ENCODE peak calls at places on chromosomes 4 and X, in six cellular contexts. H is fibroblast of the aortic adventitia, W is neuronal stem cell, E is astrocyte of the spinal cord, P is lower lobe of right lung, U is Karpas-422. V is an unnamed sample.

GRCh38 chr4:140042634-140043033 is 111.3 kb downstream of the MAML3 start:
- DNase-seq in E (no peak), U (no peak), H (no peak), P (no peak), W (no peak), V (no peak)

GRCh38 chrX:102077426-102077825 is 48.1 kb upstream of the TCEAL2 start:
- DNase-seq in U (no peak), H (no peak), W (no peak), E (no peak), P (no peak), V (no peak)

GRCh38 chr4:159719531-159719930 is 616.7 kb downstream of the RAPGEF2 start:
- DNase-seq in E (peak; percentile 16), W (no peak), H (no peak), U (no peak), P (no peak), V (no peak)

GRCh38 chr4:109826719-109827118 is 1.1 kb upstream of the RRH start:
- DNase-seq in U (peak; percentile 75), W (no peak), E (peak; percentile 39), P (no peak), H (peak; percentile 53), V (no peak)

GRCh38 chrX:46404774-46405173 is 140.4 kb downstream of the ZNF674 start:
- DNase-seq in U (no peak), H (no peak), P (no peak), W (no peak), E (no peak), V (no peak)

GRCh38 chrX:132861076-132861475 is 97.4 kb downstream of the HS6ST2 start:
- DNase-seq in P (no peak), W (no peak), E (no peak), H (no peak), U (no peak), V (no peak)

GRCh38 chrX:110691446-110691845 is 104.2 kb downstream of the CHRDL1 start:
- DNase-seq in U (no peak), E (peak; percentile 12), H (peak; percentile 9), P (no peak), W (no peak), V (peak; percentile 4)

GRCh38 chr4:19971829-19972228 is 279.9 kb upstream of the SLIT2 start:
- DNase-seq in H (peak; percentile 25), E (peak; percentile 26), U (no peak), W (no peak), P (no peak), V (no peak)

GRCh38 chrX:12372111-12372510 is 233.8 kb downstream of the FRMPD4 start:
- DNase-seq in E (no peak), U (no peak), H (peak; percentile 80), P (no peak), W (no peak), V (peak; percentile 24)

GRCh38 chrX:45778621-45779020 is 577.9 kb upstream of the DIPK2B start:
- DNase-seq in E (no peak), W (no peak), H (no peak), U (no peak), P (no peak), V (no peak)

GRCh38 chr4:156329779-156330178 is 376.1 kb upstream of the CTSO start:
- DNase-seq in W (no peak), P (no peak), H (no peak), E (no peak), U (no peak), V (no peak)

GRCh38 chr4:151114986-151115385 is 15.6 kb downstream of the RPS3A start:
- DNase-seq in U (no peak), P (no peak), W (no peak), E (peak; percentile 17), H (peak; percentile 43), V (no peak)

GRCh38 chr4:146916479-146917076 is 29.1 kb downstream of the TTC29 start:
- DNase-seq in E (peak; percentile 56), P (no peak), H (peak; percentile 72), W (peak; percentile 20), U (peak; percentile 81), V (no peak)

GRCh38 chrX:107629533-107629909 is 1.2 kb downstream of the PRPS1 start:
- DNase-seq in H (peak; percentile 41), W (no peak), P (no peak), E (peak; percentile 27), U (peak; percentile 50), V (no peak)

GRCh38 chr4:75306496-75306895 is 207.7 kb downstream of the RCHY1 start:
- DNase-seq in H (no peak), U (no peak), P (no peak), W (no peak), E (no peak), V (no peak)

GRCh38 chr4:75302648-75303047 is 211.6 kb downstream of the RCHY1 start:
- DNase-seq in W (no peak), U (peak; percentile 56), P (no peak), E (no peak), H (no peak), V (no peak)

DNA sequence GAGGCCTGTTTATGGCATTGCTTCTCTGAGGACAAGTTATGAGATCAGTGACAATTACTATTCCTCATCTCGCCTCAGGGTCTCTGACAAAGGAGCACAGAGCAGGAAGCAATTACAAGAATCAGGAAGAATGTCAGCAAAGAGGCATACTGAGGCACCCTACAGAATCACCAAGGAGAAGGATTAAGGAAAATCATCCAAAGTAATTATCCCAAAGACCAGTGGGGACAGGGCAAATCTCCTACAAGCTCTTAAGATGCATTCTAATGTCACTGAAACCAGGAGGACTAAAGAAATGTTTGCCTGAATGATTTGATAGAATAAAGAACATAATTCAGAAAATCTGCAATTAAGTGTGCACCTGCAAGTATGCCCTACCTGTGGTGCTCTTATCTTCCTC is 206.2 kb downstream of the RCHY1 start:
- DNase-seq in U (no peak), E (no peak), H (no peak), W (no peak), P (no peak), V (no peak)
- H3K4me3 ChIP-seq in U (no peak overlapping the region), E (no peak overlapping the region), H (no peak overlapping the region), W (no peak overlapping the region), P (no peak overlapping the region), V (no peak overlapping the region)

DNA sequence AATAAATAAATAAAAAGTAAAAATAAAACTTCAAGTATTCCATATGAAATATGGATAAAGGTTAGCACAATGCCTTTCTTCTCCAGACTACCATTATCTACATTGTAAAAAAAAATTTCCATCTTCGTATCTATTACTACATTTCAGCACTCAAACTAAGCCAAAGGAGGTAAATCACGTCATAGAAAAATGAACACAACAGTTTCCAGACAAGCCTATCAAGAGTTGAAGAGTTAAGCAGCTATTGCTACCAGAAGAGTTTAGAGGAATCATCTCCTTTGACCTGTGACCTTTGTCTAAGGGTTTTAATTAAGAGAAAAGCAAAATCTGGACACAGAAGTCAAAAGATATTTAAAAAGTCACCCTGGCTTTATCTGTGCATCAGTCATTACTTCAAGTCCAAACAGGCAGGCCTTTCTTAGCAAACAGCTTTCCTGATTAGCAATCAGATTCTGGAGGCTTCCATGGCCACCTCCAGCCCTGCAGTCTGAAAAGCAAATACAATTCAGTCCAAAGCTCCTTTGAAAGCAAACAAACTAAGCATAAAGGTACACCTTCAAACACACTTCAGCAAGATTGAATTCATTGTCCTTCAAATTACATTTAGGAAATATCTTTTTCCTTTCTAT is 82.2 kb downstream of the APBB2 start:
- DNase-seq in P (no peak), U (no peak), W (no peak), E (no peak), H (no peak), V (no peak)
- H3K4me3 ChIP-seq in P (no peak overlapping the region), U (no peak overlapping the region), W (no peak overlapping the region), E (no peak overlapping the region), H (no peak overlapping the region), V (no peak overlapping the region)

GRCh38 chr4:122732329-122733026 is at the start of gene BBS12:
- DNase-seq in H (peak; percentile 99), W (peak; percentile 100), U (peak; percentile 100), E (peak; percentile 100), P (peak; percentile 98), V (peak; percentile 97)

GRCh38 chr4:122733805-122734155 is 1.3 kb downstream of the BBS12 start:
- DNase-seq in E (no peak), W (no peak), P (no peak), H (no peak), U (no peak), V (no peak)

GRCh38 chr4:122728781-122729330 is 3.6 kb upstream of the BBS12 start:
- DNase-seq in W (no peak), H (peak; percentile 46), U (no peak), P (no peak), E (no peak), V (peak; percentile 49)

DNA sequence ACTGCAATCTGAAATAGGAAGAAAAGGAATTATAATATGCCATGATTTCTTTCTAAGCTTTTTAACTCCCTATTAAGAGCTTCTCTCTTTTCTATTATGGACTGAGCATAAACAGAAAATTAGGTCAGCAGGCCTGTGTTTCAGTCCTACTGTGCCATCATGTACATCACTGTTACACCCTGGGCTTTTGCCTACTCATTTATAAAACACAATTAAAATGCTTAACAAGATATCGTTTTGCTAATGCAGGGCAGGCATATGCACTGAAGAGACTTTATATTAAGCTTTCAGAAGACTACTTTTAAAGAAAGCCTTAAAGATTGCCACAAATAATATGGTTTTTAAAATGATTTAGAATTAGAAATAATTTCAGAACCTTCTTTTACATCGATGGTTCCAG is 828 bp upstream of the BBS12 start:
- DNase-seq in W (no peak), U (peak; percentile 53), E (no peak), P (no peak), H (no peak), V (no peak)
- H3K4me3 ChIP-seq in W (no peak overlapping the region), U (peak overlapping the region; percentile 71), E (peak overlapping the region; percentile 76), P (peak overlapping the region; percentile 79), H (no peak overlapping the region), V (no peak overlapping the region)

GRCh38 chr4:70992354-70992753 is 1.1 kb upstream of the DCK start:
- DNase-seq in E (no peak), P (no peak), U (peak; percentile 81), H (no peak), W (no peak), V (no peak)
- H3K4me3 ChIP-seq in E (no peak overlapping the region), P (peak overlapping the region; percentile 92), U (peak overlapping the region; percentile 82), H (peak overlapping the region; percentile 96), W (no peak overlapping the region), V (peak overlapping the region; percentile 91)

DNA sequence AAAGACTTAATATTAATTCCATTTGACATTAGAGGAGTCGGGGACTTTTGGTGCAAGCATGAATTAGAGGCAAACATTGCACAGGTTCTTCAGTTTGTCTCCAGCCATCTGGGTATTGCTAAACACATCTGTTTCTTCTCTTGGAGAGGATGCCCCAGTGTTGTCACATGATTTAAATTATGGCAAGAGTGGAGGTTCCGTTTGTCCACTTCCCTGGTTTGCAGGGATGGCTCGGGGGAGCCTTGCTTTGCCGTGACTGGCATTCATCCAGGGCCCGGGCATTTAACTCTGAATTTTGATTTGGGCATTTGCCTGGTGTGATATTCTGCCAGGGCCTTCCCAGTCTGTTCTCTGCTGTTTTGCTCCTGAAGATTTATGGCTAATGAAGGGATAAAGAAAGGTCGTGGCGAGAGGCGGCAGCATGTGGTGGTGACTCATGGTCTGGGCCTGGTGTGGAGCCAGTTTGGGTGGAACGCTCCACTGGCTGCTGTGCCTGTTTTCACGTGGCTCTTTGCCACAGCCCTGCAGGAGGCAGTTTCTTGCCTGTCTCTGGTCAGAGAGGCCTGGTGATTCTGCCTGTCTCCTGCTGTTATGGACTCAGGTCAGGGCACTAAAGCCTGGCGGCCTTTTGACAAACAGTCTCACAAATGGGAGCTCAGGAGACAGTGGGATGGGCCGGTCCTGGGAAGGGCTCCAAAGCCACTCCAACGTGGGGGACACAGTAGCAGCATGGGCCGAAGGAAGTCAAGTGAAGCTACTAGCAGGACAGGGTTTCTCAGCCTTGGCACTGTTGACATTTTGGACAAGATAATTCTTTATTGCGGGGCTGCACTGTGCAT is 99.4 kb upstream of the PGRMC2 start:
- DNase-seq in P (peak; percentile 75), H (peak; percentile 99), U (no peak), E (peak; percentile 98), W (no peak), V (peak; percentile 97)
- H3K4me3 ChIP-seq in P (peak overlapping the region; percentile 15), H (peak overlapping the region; percentile 45), U (no peak overlapping the region), E (no peak overlapping the region), W (no peak overlapping the region), V (no peak overlapping the region)